ENCODE peak calls at places on chromosomes 12 and 14, in four cellular contexts. One of them, this sample, is unnamed.

GRCh38 chr14:90281261-90281660 is 24.9 kb downstream of the PSMC1 start:
- DNase-seq in NCI-H187: no peak
- DNase-seq in iris pigment epithelial cell: peak
- DNase-seq in SW480: no peak
- DNase-seq in this sample: no peak

GRCh38 chr12:111503116-111503515 is 96.0 kb downstream of the ATXN2 start:
- DNase-seq in SW480: no peak
- DNase-seq in iris pigment epithelial cell: peak
- DNase-seq in NCI-H187: no peak
- DNase-seq in this sample: no peak

GRCh38 chr12:62361048-62361447 is 100.8 kb downstream of the USP15 start:
- DNase-seq in NCI-H187: no peak
- DNase-seq in SW480: no peak
- DNase-seq in iris pigment epithelial cell: peak
- DNase-seq in this sample: no peak

GRCh38 chr12:123000578-123000977 is 20.1 kb downstream of the ARL6IP4 start:
- DNase-seq in iris pigment epithelial cell: no peak
- DNase-seq in NCI-H187: no peak
- DNase-seq in SW480: no peak
- DNase-seq in this sample: no peak

GRCh38 chr12:6340745-6341438 is 984 bp downstream of the TNFRSF1A start:
- DNase-seq in SW480: no peak
- DNase-seq in iris pigment epithelial cell: no peak
- DNase-seq in NCI-H187: no peak
- DNase-seq in this sample: no peak

GRCh38 chr14:73623504-73623903 is 11.2 kb downstream of the ACOT6 start:
- DNase-seq in iris pigment epithelial cell: no peak
- DNase-seq in NCI-H187: no peak
- DNase-seq in SW480: no peak
- DNase-seq in this sample: no peak

GRCh38 chr12:109900752-109901580 is 892 bp downstream of the TCHP start:
- DNase-seq in SW480: peak
- DNase-seq in iris pigment epithelial cell: peak
- DNase-seq in NCI-H187: no peak
- DNase-seq in this sample: no peak

GRCh38 chr14:23638414-23639047 is 2.4 kb downstream of the DHRS2 start:
- DNase-seq in SW480: no peak
- DNase-seq in NCI-H187: no peak
- DNase-seq in iris pigment epithelial cell: no peak
- DNase-seq in this sample: no peak

This sample was measured in glutamatergic neuron.